ENCODE peak calls at places on chromosomes 7 and 10, in four cellular contexts. Q is tibial artery; N is activated CD4-positive, alpha-beta T cell treated with anti-CD3 and anti-CD28 coated beads, Interleukin-2, amount 10 ng/mL, durations not matched to agents 7 days and 5 days; J is AG08396. B is an unnamed sample.

GRCh38 chr7:143299840-143300239 is 11.7 kb downstream of the CASP2 start:
- DNase-seq in Q (no peak), N (peak), J (no peak), B (peak)

GRCh38 chr7:33946094-33946699 is 40.9 kb downstream of the BMPER start:
- DNase-seq in Q (no peak), N (no peak), J (no peak), B (no peak)

GRCh38 chr7:18762189-18762588 is 266.6 kb downstream of the HDAC9 start:
- DNase-seq in Q (no peak), N (no peak), J (peak), B (peak)

GRCh38 chr7:24573554-24574338 is 494 bp downstream of the PALS2 start:
- DNase-seq in Q (peak), N (peak), J (peak), B (peak)

GRCh38 chr10:30970760-30971460 is 60.8 kb downstream of the ZNF438 start:
- DNase-seq in Q (peak), N (no peak), J (no peak), B (peak)

GRCh38 chr10:110556993-110557601 is 10.4 kb upstream of the SMC3 start:
- DNase-seq in Q (peak), N (peak), J (peak), B (peak)

GRCh38 chr10:128125416-128125943 is 743 bp downstream of the MKI67 start:
- DNase-seq in Q (no peak), N (peak), J (peak), B (no peak)

GRCh38 chr7:1572111-1572510 is 2.3 kb upstream of the PSMG3 start:
- DNase-seq in Q (no peak), N (no peak), J (no peak), B (no peak)

GRCh38 chr10:126955396-126955795 is 50.2 kb downstream of the DOCK1 start:
- DNase-seq in Q (no peak), N (no peak), J (no peak), B (no peak)

GRCh38 chr10:58807631-58808024 is 295.0 kb downstream of the BICC1 start:
- DNase-seq in Q (peak), N (no peak), J (peak), B (no peak)

GRCh38 chr10:132889091-132889490 is 53.3 kb downstream of the CFAP46 start:
- DNase-seq in Q (peak), N (no peak), J (no peak), B (peak)

GRCh38 chr7:47931788-47932425 is 16.4 kb downstream of the PKD1L1 start:
- DNase-seq in Q (no peak), N (no peak), J (peak), B (peak)

GRCh38 chr10:87819274-87819585 is 1.2 kb upstream of the ATAD1 start:
- DNase-seq in Q (no peak), N (no peak), J (no peak), B (no peak)

GRCh38 chr7:141702047-141702567 is at the start of gene DENND11:
- DNase-seq in Q (peak), N (peak), J (peak), B (no peak)

GRCh38 chr7:142909921-142910521 is 23.5 kb downstream of the TRPV5 start:
- DNase-seq in Q (no peak), N (no peak), J (no peak), B (peak)

GRCh38 chr7:100372256-100372655 is 1.0 kb upstream of the PILRA start:
- DNase-seq in Q (no peak), N (no peak), J (peak), B (peak)

GRCh38 chr10:109892885-109893284 is 30.4 kb downstream of the XPNPEP1 start:
- DNase-seq in Q (no peak), N (no peak), J (no peak), B (no peak)